ENCODE peak calls at places on chromosome 17, in four cellular contexts. I is astrocyte of the spinal cord; H is activated CD4-positive, alpha-beta T cell treated with anti-CD3 and anti-CD28 coated beads for 4 hours; Y is ovary. Z is an unnamed sample.

GRCh38 chr17:81259058-81259605 is 20.0 kb downstream of the NDUFAF8 start:
- DNase-seq in H (no peak), I (no peak), Y (no peak), Z (no peak)

GRCh38 chr17:71828182-71828596 is 292.6 kb upstream of the SOX9 start:
- DNase-seq in H (no peak), I (peak), Y (no peak), Z (no peak)

GRCh38 chr17:30982855-30983254 is 12.0 kb downstream of the RNF135 start:
- DNase-seq in I (no peak), Y (no peak), H (no peak), Z (no peak)

GRCh38 chr17:1331708-1332107 is 52.2 kb downstream of the TRARG1 start:
- DNase-seq in I (no peak), Y (no peak), H (no peak), Z (no peak)

GRCh38 chr17:50064253-50064991 is 8.5 kb downstream of the ITGA3 start:
- DNase-seq in Y (peak), I (peak), H (no peak), Z (peak)

GRCh38 chr17:49741009-49741691 is 22.8 kb downstream of the FAM117A start:
- DNase-seq in I (no peak), Y (no peak), H (no peak), Z (no peak)

GRCh38 chr17:39653662-39654331 is 11.4 kb upstream of the TCAP start:
- DNase-seq in Y (no peak), I (no peak), H (peak), Z (no peak)

GRCh38 chr17:8124350-8125195 is 667 bp upstream of the HES7 start:
- DNase-seq in H (peak), I (no peak), Y (no peak), Z (no peak)

GRCh38 chr17:80942360-80943345 is 49.0 kb upstream of the CHMP6 start:
- DNase-seq in H (no peak), Y (peak), I (peak), Z (no peak)

GRCh38 chr17:45852535-45853297 is 8.0 kb downstream of the SPPL2C start:
- DNase-seq in H (peak), Y (peak), I (peak), Z (no peak)

GRCh38 chr17:81665205-81666091 is 957 bp downstream of the OXLD1 start:
- DNase-seq in H (peak), I (no peak), Y (no peak), Z (no peak)

GRCh38 chr17:74715144-74715543 is 2.4 kb upstream of the CD300LF start:
- DNase-seq in H (no peak), Y (no peak), I (no peak), Z (no peak)

GRCh38 chr17:82287849-82288601 is 14.5 kb upstream of the CSNK1D start:
- DNase-seq in I (peak), Y (peak), H (no peak), Z (peak)

GRCh38 chr17:75270218-75270965 is 639 bp downstream of the MIF4GD start:
- DNase-seq in I (peak), Y (peak), H (peak), Z (peak)

GRCh38 chr17:34412965-34413441 is 50.0 kb upstream of the CCL1 start:
- DNase-seq in H (no peak), I (no peak), Y (no peak), Z (no peak)

GRCh38 chr17:66943484-66943883 is 21.0 kb upstream of the CACNG4 start:
- DNase-seq in H (no peak), I (no peak), Y (no peak), Z (no peak)

GRCh38 chr17:15892679-15893332 is 52.1 kb upstream of the ADORA2B start:
- DNase-seq in Y (no peak), H (no peak), I (peak), Z (no peak)

GRCh38 chr17:33038740-33039139 is 47.1 kb downstream of the SPACA3 start:
- DNase-seq in Y (peak), H (no peak), I (no peak), Z (no peak)

GRCh38 chr17:4499431-4500187 is 928 bp downstream of the SPNS2 start:
- DNase-seq in Y (no peak), H (no peak), I (no peak), Z (no peak)

GRCh38 chr17:63503330-63503685 is 19.9 kb upstream of the KCNH6 start:
- DNase-seq in Y (no peak), H (no peak), I (no peak), Z (no peak)

GRCh38 chr17:41530062-41531048 is 2.2 kb upstream of the KRT19 start:
- DNase-seq in H (no peak), Y (peak), I (peak), Z (no peak)